ENCODE peak calls at places on chromosomes 12 and 14, in ten cellular contexts. P is right cardiac atrium; D is tibial nerve; W is IMR-90; Z is stomach; I is tibial artery; L is A549; O is A673; R is ovary; H is effector memory CD4-positive, alpha-beta T cell. N is an unnamed sample. For H3K9me3, the result is how much of the 10 kb centered on the place peaks cover.

GRCh38 chr14:105274600-105274999 is 26.2 kb downstream of the BRF1 start:
- DNase-seq in P (no peak), D (no peak), W (no peak), Z (no peak), I (no peak), L (no peak), O (no peak), R (no peak), H (no peak), N (no peak)

GRCh38 chr12:24416423-24417109 is 467.1 kb upstream of the SOX5 start:
- DNase-seq in P (no peak), D (no peak), W (no peak), Z (no peak), I (no peak), L (no peak), O (no peak), R (no peak), H (no peak), N (no peak)

GRCh38 chr12:48002179-48002601 is 2.1 kb downstream of the COL2A1 start:
- DNase-seq in P (no peak), D (no peak), W (no peak), Z (no peak), I (no peak), L (peak), O (no peak), R (no peak), H (no peak), N (peak)

GRCh38 chr12:51886021-51886710 is 1.7 kb upstream of the ANKRD33 start:
- DNase-seq in P (peak), D (peak), W (peak), Z (no peak), I (peak), L (peak), O (peak), R (no peak), H (no peak), N (peak)

GRCh38 chr12:19010726-19011125 is 118.8 kb upstream of the PLEKHA5 start:
- DNase-seq in P (no peak), D (no peak), W (no peak), Z (no peak), I (no peak), L (no peak), O (no peak), R (no peak), H (no peak), N (peak)

GRCh38 chr14:94722397-94722796 is 47.5 kb downstream of the GSC start:
- DNase-seq in P (no peak), D (no peak), W (no peak), Z (no peak), I (no peak), L (no peak), O (no peak), R (no peak), H (no peak), N (no peak)

GRCh38 chr12:81811066-81811777 is 52.1 kb upstream of the PPFIA2 start:
- DNase-seq in P (no peak), D (no peak), W (no peak), Z (no peak), I (peak), L (no peak), O (peak), R (no peak), H (no peak), N (peak)

GRCh38 chr14:101177301-101178055 is 274.0 kb upstream of the RTL1 start:
- DNase-seq in P (no peak), D (no peak), W (no peak), Z (no peak), I (no peak), L (no peak), O (no peak), R (peak), H (no peak), N (no peak)

GRCh38 chr12:53231859-53232640 is at the start of gene RARG:
- DNase-seq in P (peak), D (peak), W (no peak), Z (peak), I (peak), L (peak), O (peak), R (peak), H (peak), N (peak)

GRCh38 chr12:62724947-62725447 is 210.0 kb downstream of the PPM1H start:
- DNase-seq in P (no peak), D (no peak), W (peak), Z (peak), I (peak), L (peak), O (peak), R (peak), H (no peak), N (peak)

GRCh38 chr14:99534863-99535262 is 53.7 kb downstream of the CCNK start:
- DNase-seq in P (peak), D (no peak), W (no peak), Z (no peak), I (no peak), L (no peak), O (no peak), R (no peak), H (no peak), N (no peak)

GRCh38 chr14:67059576-67059975 is 129.7 kb upstream of the GARIN2 start:
- DNase-seq in P (no peak), D (no peak), W (peak), Z (no peak), I (no peak), L (no peak), O (peak), R (no peak), H (no peak), N (no peak)

GRCh38 chr12:13008741-13009380 is 8.8 kb upstream of the HEBP1 start:
- DNase-seq in P (no peak), D (no peak), W (peak), Z (no peak), I (no peak), L (no peak), O (no peak), R (no peak), H (no peak), N (no peak)

GRCh38 chr14:88380405-88380804 is 5.1 kb upstream of the SPATA7 start:
- DNase-seq in P (no peak), D (no peak), W (peak), Z (no peak), I (no peak), L (peak), O (peak), R (no peak), H (no peak), N (peak)

GRCh38 chr14:104084251-104085002 is 1.1 kb upstream of the ASPG start:
- DNase-seq in P (no peak), D (no peak), W (no peak), Z (peak), I (no peak), L (no peak), O (no peak), R (peak), H (no peak), N (no peak)

GRCh38 chr12:12194206-12194605 is 72.6 kb downstream of the LRP6 start:
- DNase-seq in P (no peak), D (no peak), W (peak), Z (no peak), I (no peak), L (peak), O (peak), R (no peak), H (no peak), N (no peak)

GRCh38 chr14:97848351-97848980 is 1051.3 kb downstream of the VRK1 start:
- DNase-seq in P (no peak), D (no peak), W (no peak), Z (no peak), I (no peak), L (no peak), O (no peak), R (no peak), H (no peak), N (peak)

GRCh38 chr14:103548463-103549351 is 13.8 kb downstream of the BAG5 start:
- DNase-seq in P (peak), D (no peak), W (no peak), Z (no peak), I (no peak), L (no peak), O (no peak), R (peak), H (no peak), N (no peak)

GRCh38 chr12:51533799-51534198 is 57.2 kb upstream of the SCN8A start:
- DNase-seq in P (no peak), D (no peak), W (peak), Z (no peak), I (no peak), L (no peak), O (peak), R (no peak), H (no peak), N (no peak)

GRCh38 chr14:37899365-37899764 is 303.9 kb downstream of the TTC6 start:
- DNase-seq in P (no peak), D (no peak), W (no peak), Z (no peak), I (no peak), L (no peak), O (no peak), R (no peak), H (no peak), N (no peak)

GRCh38 chr12:67710582-67710981 is 62.0 kb downstream of the DYRK2 start:
- DNase-seq in P (no peak), D (no peak), W (peak), Z (peak), I (peak), L (peak), O (no peak), R (no peak), H (no peak), N (no peak)

GRCh38 chr12:114562654-114563053 is 121.3 kb downstream of the TBX3 start:
- DNase-seq in P (no peak), D (no peak), W (no peak), Z (no peak), I (no peak), L (no peak), O (no peak), R (no peak), H (no peak), N (peak)
- H3K27ac ChIP-seq in P (no peak), D (no peak), W (no peak), Z (no peak), I (no peak), L (no peak), O (no peak), R (no peak), H (no peak), N (no peak)

GRCh38 chr12:34304001-34304400 is 281.7 kb downstream of the ALG10 start:
- DNase-seq in P (peak), D (no peak), W (no peak), Z (no peak), I (no peak), L (no peak), O (no peak), R (no peak), H (no peak), N (no peak)
- H3K9me3 ChIP-seq in P (under half), D (half or more), W (half or more), Z (half or more), I (half or more), L (under half), O (under half), R (under half), H (under half), N (half or more)

DNA sequence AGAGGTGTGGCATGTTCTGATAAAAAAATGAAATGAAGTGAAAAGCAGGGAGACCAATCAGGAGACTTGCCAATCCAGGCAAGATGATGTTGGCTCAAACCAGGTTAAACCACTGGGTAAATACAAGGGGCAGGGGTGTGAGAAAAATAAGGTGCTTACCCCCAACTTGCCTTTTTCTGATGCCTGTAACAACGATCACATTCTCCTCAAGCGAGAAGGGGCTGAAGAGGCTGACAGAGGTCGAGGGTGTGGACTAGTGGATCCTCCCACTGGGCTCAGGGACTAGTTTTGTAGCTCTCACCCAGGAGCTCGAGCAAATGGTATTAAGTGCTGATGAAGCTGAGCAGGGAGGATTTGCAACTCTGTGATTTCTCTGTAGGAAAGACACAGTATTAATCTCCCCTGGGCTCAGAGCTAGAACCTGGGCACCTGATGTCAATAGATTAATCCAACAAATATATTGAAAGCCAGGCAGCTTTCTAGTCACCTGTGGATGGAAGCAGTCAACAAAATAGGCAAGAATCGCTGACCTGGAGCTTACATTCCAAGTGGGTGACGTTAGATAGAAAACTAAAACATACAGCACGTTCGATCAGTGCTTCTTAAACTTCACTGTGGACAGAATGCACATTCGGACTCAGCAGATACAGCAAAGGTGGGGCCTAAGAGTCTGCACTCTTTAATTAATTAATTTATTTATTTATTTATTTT is 15.2 kb upstream of the EAPP start:
- DNase-seq in P (no peak), D (no peak), W (peak), Z (peak), I (peak), L (peak), O (peak), R (no peak), H (peak), N (no peak)
- H3K27ac ChIP-seq in P (peak), D (peak), W (peak), Z (peak), I (peak), L (peak), O (peak), R (peak), H (peak), N (peak)

GRCh38 chr12:132229423-132229760 is 85.1 kb downstream of the NOC4L start:
- DNase-seq in P (no peak), D (no peak), W (no peak), Z (no peak), I (no peak), L (no peak), O (no peak), R (no peak), H (no peak), N (no peak)

GRCh38 chr12:132228535-132229422 is 84.5 kb downstream of the NOC4L start:
- DNase-seq in P (peak), D (no peak), W (no peak), Z (no peak), I (no peak), L (no peak), O (no peak), R (no peak), H (no peak), N (no peak)

GRCh38 chr12:132229926-132230325 is 85.7 kb downstream of the NOC4L start:
- DNase-seq in P (no peak), D (no peak), W (no peak), Z (no peak), I (no peak), L (no peak), O (no peak), R (no peak), H (no peak), N (no peak)

GRCh38 chr12:132227782-132228417 is 83.6 kb downstream of the NOC4L start:
- DNase-seq in P (no peak), D (no peak), W (no peak), Z (no peak), I (no peak), L (no peak), O (no peak), R (no peak), H (no peak), N (no peak)

GRCh38 chr12:132230381-132230780 is 86.1 kb downstream of the NOC4L start:
- DNase-seq in P (peak), D (no peak), W (no peak), Z (no peak), I (no peak), L (no peak), O (no peak), R (no peak), H (no peak), N (no peak)
- H3K9me3 ChIP-seq in P (under half), D (under half), W (under half), Z (under half), I (under half), L (under half), O (under half), R (under half), H (under half), N (under half)

N was measured in endodermal cell.